ENCODE peak calls at places on chromosomes 16 and 17, in ten cellular contexts. Y is AG04450; O is naive thymus-derived CD4-positive, alpha-beta T cell; A is activated naive CD8-positive, alpha-beta T cell treated with anti-CD3 and anti-CD28 coated beads, Interleukin-2, amount 50 U/mL, for 24 hours; M is NCI-H460; G is EL; R is CD8-positive, alpha-beta T cell; Q is iPS-NIHi11; T is activated T-cell treated with anti-CD3 and anti-CD28 coated beads, Interleukin-2, amount 50 U/mL, for 72 hours; B is uterus. D is an unnamed sample.

GRCh38 chr17:66330646-66331037 is 28.2 kb downstream of the PRKCA start:
- DNase-seq in A (no peak), M (no peak), B (peak; percentile 50), G (no peak), Q (no peak), O (no peak), T (no peak), R (no peak), Y (no peak), D (no peak)

GRCh38 chr17:57401556-57402488 is 145.5 kb downstream of the MSI2 start:
- DNase-seq in R (no peak), Y (no peak), M (peak; percentile 6), G (no peak), A (no peak), Q (peak; percentile 48), O (no peak), B (no peak), T (no peak), D (no peak)

GRCh38 chr17:72657467-72658317 is 434.8 kb downstream of the SLC39A11 start:
- DNase-seq in M (no peak), Q (no peak), T (no peak), O (no peak), R (no peak), Y (no peak), B (no peak), G (peak; percentile 39), A (no peak), D (no peak)

GRCh38 chr17:62172492-62173291 is 107.6 kb upstream of the MED13 start:
- DNase-seq in M (no peak), B (no peak), T (no peak), Y (no peak), A (no peak), Q (no peak), G (no peak), R (no peak), O (no peak), D (no peak)

GRCh38 chr16:2827481-2827790 is 2.7 kb upstream of the ZG16B start:
- DNase-seq in R (no peak), M (no peak), O (no peak), T (no peak), Y (no peak), Q (no peak), A (no peak), B (no peak), G (no peak), D (no peak)

GRCh38 chr16:8831450-8832382 is 34.1 kb downstream of the PMM2 start:
- DNase-seq in A (no peak), Q (peak; percentile 61), O (no peak), B (no peak), G (no peak), T (no peak), R (no peak), M (no peak), Y (no peak), D (no peak)

GRCh38 chr17:6496636-6497441 is 52.6 kb downstream of the PIMREG start:
- DNase-seq in B (no peak), Y (no peak), O (no peak), Q (no peak), A (no peak), M (no peak), G (no peak), R (no peak), T (no peak), D (no peak)

GRCh38 chr17:49564638-49565037 is 11.0 kb upstream of the NXPH3 start:
- DNase-seq in O (no peak), T (no peak), R (no peak), G (no peak), A (no peak), Y (no peak), B (no peak), Q (no peak), M (no peak), D (no peak)

GRCh38 chr16:23156946-23157460 is 7.8 kb upstream of the USP31 start:
- DNase-seq in T (no peak), Q (no peak), R (no peak), G (no peak), M (no peak), A (no peak), Y (no peak), O (no peak), B (no peak), D (no peak)

GRCh38 chr17:50947844-50948514 is 81.8 kb upstream of the TOB1 start:
- DNase-seq in R (no peak), O (no peak), M (peak; percentile 87), A (no peak), B (peak; percentile 44), Y (no peak), Q (no peak), G (no peak), T (no peak), D (peak; percentile 24)

GRCh38 chr16:89350701-89351380 is 133.3 kb downstream of the ZNF778 start:
- DNase-seq in A (peak; percentile 48), T (peak; percentile 76), M (no peak), Q (no peak), R (no peak), B (no peak), Y (no peak), O (no peak), G (no peak), D (no peak)

GRCh38 chr17:75869282-75870141 is 8.9 kb downstream of the TRIM47 start:
- DNase-seq in A (no peak), O (no peak), B (no peak), G (no peak), M (peak; percentile 84), R (no peak), Y (no peak), Q (no peak), T (no peak), D (peak; percentile 86)

GRCh38 chr17:38428643-38429371 is 543 bp downstream of the ARHGAP23 start:
- DNase-seq in A (peak; percentile 31), G (peak; percentile 77), T (peak; percentile 32), R (no peak), Y (no peak), Q (peak; percentile 66), B (peak; percentile 72), M (no peak), O (no peak), D (peak; percentile 56)

GRCh38 chr16:30775381-30776099 is 11.5 kb downstream of the ZNF629 start:
- DNase-seq in M (peak; percentile 79), B (peak; percentile 79), R (peak; percentile 57), Y (no peak), T (peak; percentile 64), Q (peak; percentile 98), O (peak; percentile 43), G (peak; percentile 82), A (peak; percentile 74), D (peak; percentile 77)

GRCh38 chr17:77445908-77446535 is 305.3 kb downstream of the SEC14L1 start:
- DNase-seq in B (no peak), R (peak; percentile 76), M (no peak), Y (no peak), Q (no peak), A (no peak), G (no peak), O (no peak), T (peak; percentile 73), D (peak; percentile 72)

GRCh38 chr17:61225178-61225577 is 174.5 kb upstream of the TBX2 start:
- DNase-seq in G (no peak), A (no peak), Y (no peak), Q (no peak), R (no peak), T (no peak), B (no peak), M (no peak), O (no peak), D (no peak)

GRCh38 chr17:80835816-80836657 is 155.6 kb upstream of the CHMP6 start:
- DNase-seq in T (no peak), R (no peak), O (no peak), G (no peak), Y (no peak), M (no peak), Q (no peak), B (no peak), A (no peak), D (no peak)

GRCh38 chr17:39923836-39924690 is 3.3 kb downstream of the ORMDL3 start:
- DNase-seq in Q (no peak), T (no peak), O (no peak), A (no peak), R (no peak), G (peak; percentile 63), Y (no peak), B (no peak), M (no peak), D (peak; percentile 42)

GRCh38 chr16:30183961-30184429 is 593 bp downstream of the CORO1A start:
- DNase-seq in R (peak; percentile 86), G (no peak), Q (no peak), B (no peak), T (peak; percentile 81), M (no peak), Y (no peak), O (peak; percentile 91), A (peak; percentile 76), D (no peak)

GRCh38 chr16:84730406-84731106 is 30.8 kb downstream of the USP10 start:
- DNase-seq in Y (peak; percentile 83), Q (peak; percentile 49), A (peak; percentile 25), G (peak; percentile 93), O (no peak), M (peak; percentile 70), T (peak; percentile 44), R (no peak), B (peak; percentile 79), D (peak; percentile 93)

GRCh38 chr17:16199093-16199492 is 16.2 kb downstream of the NCOR1 start:
- DNase-seq in O (no peak), T (no peak), Y (no peak), B (no peak), R (no peak), Q (no peak), A (no peak), M (no peak), G (no peak), D (peak; percentile 71)

GRCh38 chr17:50834786-50835562 is 412 bp upstream of the WFIKKN2 start:
- DNase-seq in O (no peak), G (no peak), R (no peak), A (no peak), B (no peak), T (no peak), M (no peak), Q (no peak), Y (peak; percentile 4), D (no peak)

GRCh38 chr17:60941028-60941427 is 263.4 kb downstream of the BCAS3 start:
- DNase-seq in Y (peak; percentile 86), T (no peak), Q (no peak), M (peak; percentile 78), B (peak; percentile 45), O (no peak), G (peak; percentile 86), R (no peak), A (no peak), D (peak; percentile 60)

GRCh38 chr17:75698659-75699058 is 22.6 kb upstream of the ITGB4 start:
- DNase-seq in A (no peak), Q (no peak), M (no peak), Y (no peak), G (no peak), T (no peak), O (no peak), B (no peak), R (no peak), D (no peak)

GRCh38 chr16:67158637-67159600 is 790 bp downstream of the TRADD start:
- DNase-seq in Q (no peak), A (peak; percentile 84), Y (no peak), M (no peak), B (no peak), R (peak; percentile 79), G (peak; percentile 59), O (peak; percentile 72), T (peak; percentile 91), D (no peak)

GRCh38 chr17:4895121-4895520 is 4.2 kb upstream of the C17orf107 start:
- DNase-seq in B (no peak), A (no peak), R (no peak), T (no peak), M (no peak), Y (no peak), G (no peak), Q (no peak), O (no peak), D (no peak)

GRCh38 chr17:7308625-7309433 is 1.4 kb downstream of the EIF5A start:
- DNase-seq in T (peak; percentile 85), B (peak; percentile 74), Y (no peak), O (peak; percentile 91), M (peak; percentile 74), R (peak; percentile 86), G (peak; percentile 90), Q (peak; percentile 74), A (peak; percentile 80), D (peak; percentile 81)

GRCh38 chr16:12146966-12147365 is 170.4 kb downstream of the SNX29 start:
- DNase-seq in A (no peak), B (no peak), T (no peak), G (no peak), Q (no peak), M (no peak), Y (no peak), O (no peak), R (no peak), D (no peak)

D was measured in endothelial cell of umbilical vein.